ENCODE peak calls at places on chromosomes 1 and 21, in five cellular contexts. One of them, this sample, is unnamed.

GRCh38 chr1:182752077-182752826 is 37.3 kb upstream of the NPL start:
- DNase-seq in body of pancreas: no peak
- DNase-seq in cardiac muscle cell: no peak
- DNase-seq in fibroblast of lung: peak; percentile 44
- DNase-seq in endodermal cell: peak; percentile 55
- DNase-seq in this sample: peak; percentile 0

GRCh38 chr1:181655756-181656155 is 172.4 kb downstream of the CACNA1E start:
- DNase-seq in body of pancreas: no peak
- DNase-seq in cardiac muscle cell: no peak
- DNase-seq in fibroblast of lung: peak; percentile 58
- DNase-seq in endodermal cell: no peak
- DNase-seq in this sample: no peak

GRCh38 chr21:24823247-24823646 is 784.0 kb downstream of the MRPL39 start:
- DNase-seq in body of pancreas: no peak
- DNase-seq in cardiac muscle cell: no peak
- DNase-seq in fibroblast of lung: no peak
- DNase-seq in endodermal cell: no peak
- DNase-seq in this sample: no peak

GRCh38 chr1:156581661-156582387 is 2.3 kb downstream of the TTC24 start:
- DNase-seq in body of pancreas: no peak
- DNase-seq in cardiac muscle cell: no peak
- DNase-seq in fibroblast of lung: no peak
- DNase-seq in endodermal cell: no peak
- DNase-seq in this sample: no peak

GRCh38 chr1:47515390-47515789 is 77.5 kb downstream of the FOXD2 start:
- DNase-seq in body of pancreas: no peak
- DNase-seq in cardiac muscle cell: peak; percentile 42
- DNase-seq in fibroblast of lung: no peak
- DNase-seq in endodermal cell: peak; percentile 52
- DNase-seq in this sample: no peak

GRCh38 chr1:2396059-2396458 is 4.4 kb downstream of the RER1 start:
- DNase-seq in body of pancreas: no peak
- DNase-seq in cardiac muscle cell: no peak
- DNase-seq in fibroblast of lung: no peak
- DNase-seq in endodermal cell: no peak
- DNase-seq in this sample: no peak

GRCh38 chr21:21262048-21262447 is 263.8 kb downstream of the NCAM2 start:
- DNase-seq in body of pancreas: no peak
- DNase-seq in cardiac muscle cell: no peak
- DNase-seq in fibroblast of lung: no peak
- DNase-seq in endodermal cell: no peak
- DNase-seq in this sample: no peak

GRCh38 chr1:243719476-243719875 is 130.6 kb downstream of the AKT3 start:
- DNase-seq in body of pancreas: no peak
- DNase-seq in cardiac muscle cell: no peak
- DNase-seq in fibroblast of lung: no peak
- DNase-seq in endodermal cell: no peak
- DNase-seq in this sample: no peak

GRCh38 chr1:19582318-19582717 is 61.8 kb upstream of the NBL1 start:
- DNase-seq in body of pancreas: peak; percentile 72
- DNase-seq in cardiac muscle cell: peak; percentile 62
- DNase-seq in fibroblast of lung: no peak
- DNase-seq in endodermal cell: peak; percentile 97
- DNase-seq in this sample: no peak

GRCh38 chr1:222798111-222798510 is 16.7 kb upstream of the DISP1 start:
- DNase-seq in body of pancreas: peak; percentile 43
- DNase-seq in cardiac muscle cell: no peak
- DNase-seq in fibroblast of lung: peak; percentile 66
- DNase-seq in endodermal cell: no peak
- DNase-seq in this sample: no peak

GRCh38 chr21:38439957-38440356 is 58.3 kb downstream of the ERG start:
- DNase-seq in body of pancreas: no peak
- DNase-seq in cardiac muscle cell: no peak
- DNase-seq in fibroblast of lung: no peak
- DNase-seq in endodermal cell: no peak
- DNase-seq in this sample: no peak

GRCh38 chr1:223628233-223628632 is 37.3 kb downstream of the CAPN8 start:
- DNase-seq in body of pancreas: peak; percentile 58
- DNase-seq in cardiac muscle cell: peak; percentile 74
- DNase-seq in fibroblast of lung: peak; percentile 7
- DNase-seq in endodermal cell: peak; percentile 87
- DNase-seq in this sample: no peak

GRCh38 chr1:47725000-47725731 is 272.0 kb downstream of the TRABD2B start:
- DNase-seq in body of pancreas: peak; percentile 31
- DNase-seq in cardiac muscle cell: peak; percentile 71
- DNase-seq in fibroblast of lung: no peak
- DNase-seq in endodermal cell: peak; percentile 91
- DNase-seq in this sample: no peak

GRCh38 chr1:153478047-153478691 is 17.7 kb upstream of the S100A7 start:
- DNase-seq in body of pancreas: no peak
- DNase-seq in cardiac muscle cell: peak; percentile 57
- DNase-seq in fibroblast of lung: no peak
- DNase-seq in endodermal cell: no peak
- DNase-seq in this sample: no peak

GRCh38 chr1:153476491-153477093 is 16.1 kb upstream of the S100A7 start:
- DNase-seq in body of pancreas: no peak
- DNase-seq in cardiac muscle cell: no peak
- DNase-seq in fibroblast of lung: no peak
- DNase-seq in endodermal cell: no peak
- DNase-seq in this sample: no peak

GRCh38 chr1:153474349-153474748 is 13.9 kb upstream of the S100A7 start:
- DNase-seq in body of pancreas: no peak
- DNase-seq in cardiac muscle cell: no peak
- DNase-seq in fibroblast of lung: no peak
- DNase-seq in endodermal cell: no peak
- DNase-seq in this sample: no peak

GRCh38 chr1:153475282-153475681 is 14.8 kb upstream of the S100A7 start:
- DNase-seq in body of pancreas: no peak
- DNase-seq in cardiac muscle cell: no peak
- DNase-seq in fibroblast of lung: no peak
- DNase-seq in endodermal cell: no peak
- DNase-seq in this sample: no peak

DNA sequence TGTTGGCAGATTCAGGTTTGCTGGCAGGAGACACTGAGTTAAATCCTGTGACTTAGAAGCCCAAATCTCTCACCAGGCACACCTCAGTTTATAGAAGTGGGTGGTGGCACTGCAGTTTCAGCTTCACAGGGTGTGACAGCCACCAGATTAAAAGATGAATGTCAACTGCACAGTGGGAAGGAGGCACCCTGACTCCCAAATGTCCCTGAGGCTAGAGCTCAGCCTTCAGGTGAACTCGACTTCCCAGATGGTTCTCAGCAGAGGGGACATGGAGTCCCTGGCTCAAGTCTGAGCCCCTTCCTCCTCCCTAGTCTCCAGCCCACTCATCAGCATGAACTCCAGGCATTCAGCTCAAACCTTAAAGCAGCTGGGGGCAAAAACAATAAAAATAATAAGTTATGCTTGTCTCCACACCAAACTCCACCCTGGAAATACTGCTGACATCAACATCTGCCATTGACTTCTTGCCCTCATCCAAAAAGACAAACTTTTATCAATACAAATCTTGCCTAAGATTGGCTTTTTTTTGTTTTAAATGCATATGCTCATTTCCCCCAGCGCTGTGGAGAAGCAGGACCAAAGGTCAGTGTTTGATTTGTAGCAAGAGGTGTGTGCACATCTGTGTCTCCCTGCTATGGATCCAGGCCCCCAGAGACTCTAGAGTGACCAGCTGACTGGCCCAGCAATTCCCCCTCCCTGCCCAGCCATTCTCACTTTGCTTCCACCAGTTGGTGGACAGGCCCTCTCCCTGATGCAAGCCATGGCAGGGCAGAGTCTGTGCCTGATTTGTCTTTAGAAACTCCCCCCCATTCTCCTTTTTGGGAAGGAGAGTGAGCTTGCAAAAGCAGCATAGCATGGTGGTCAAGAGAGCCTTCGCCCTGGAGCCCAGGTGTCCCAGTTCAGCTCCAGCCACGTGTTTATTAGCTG is 18.5 kb upstream of the S100A7 start:
- DNase-seq in body of pancreas: no peak
- DNase-seq in cardiac muscle cell: no peak
- DNase-seq in fibroblast of lung: no peak
- DNase-seq in endodermal cell: no peak
- DNase-seq in this sample: no peak
- H3K27me3 ChIP-seq in body of pancreas: no peaks in the 10 kb centered on the region
- H3K27me3 ChIP-seq in cardiac muscle cell: no peaks in the 10 kb centered on the region
- H3K27me3 ChIP-seq in fibroblast of lung: no peaks in the 10 kb centered on the region
- H3K27me3 ChIP-seq in endodermal cell: peaks cover 14% of the 10 kb centered on the region
- H3K27me3 ChIP-seq in this sample: peaks cover 11% of the 10 kb centered on the region

GRCh38 chr1:36239941-36240637 is 15.8 kb downstream of the THRAP3 start:
- DNase-seq in body of pancreas: no peak
- DNase-seq in cardiac muscle cell: peak; percentile 91
- DNase-seq in fibroblast of lung: peak; percentile 86
- DNase-seq in endodermal cell: no peak
- DNase-seq in this sample: no peak
- H3K36me3 ChIP-seq in body of pancreas: no peaks in the 10 kb centered on the region
- H3K36me3 ChIP-seq in cardiac muscle cell: peaks cover 3% of the 10 kb centered on the region
- H3K36me3 ChIP-seq in fibroblast of lung: peaks cover 4% of the 10 kb centered on the region
- H3K36me3 ChIP-seq in endodermal cell: peaks cover 75% of the 10 kb centered on the region
- H3K36me3 ChIP-seq in this sample: peaks cover 7% of the 10 kb centered on the region

GRCh38 chr1:230958370-230958769 is 20.3 kb downstream of the TTC13 start:
- DNase-seq in body of pancreas: no peak
- DNase-seq in cardiac muscle cell: no peak
- DNase-seq in fibroblast of lung: no peak
- DNase-seq in endodermal cell: no peak
- DNase-seq in this sample: no peak

DNA sequence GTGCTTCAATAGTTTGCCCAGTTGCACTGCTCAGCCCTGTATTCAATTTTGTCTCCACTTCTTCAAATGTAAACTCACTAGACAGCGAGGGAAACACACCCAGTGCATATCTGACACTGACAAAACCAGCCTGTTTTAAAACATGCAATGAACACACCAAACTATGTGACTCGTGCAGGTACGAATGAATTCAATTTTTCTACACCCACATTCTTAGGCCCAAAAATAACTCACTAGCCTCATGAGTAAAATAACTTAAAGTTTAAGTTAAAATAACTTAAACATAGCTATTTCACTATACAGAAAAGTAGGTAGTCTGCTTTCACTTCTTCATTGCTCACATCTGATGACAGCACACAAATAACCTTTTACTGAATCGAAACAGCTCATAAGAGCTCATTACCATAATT is 21.1 kb downstream of the TTC13 start:
- DNase-seq in body of pancreas: no peak
- DNase-seq in cardiac muscle cell: no peak
- DNase-seq in fibroblast of lung: no peak
- DNase-seq in endodermal cell: no peak
- DNase-seq in this sample: no peak
- H3K4me3 ChIP-seq in body of pancreas: no peak overlapping the region
- H3K4me3 ChIP-seq in cardiac muscle cell: no peak overlapping the region
- H3K4me3 ChIP-seq in fibroblast of lung: no peak overlapping the region
- H3K4me3 ChIP-seq in endodermal cell: no peak overlapping the region
- H3K4me3 ChIP-seq in this sample: no peak overlapping the region

GRCh38 chr1:231418101-231418740 is 3.9 kb downstream of the EGLN1 start:
- DNase-seq in body of pancreas: no peak
- DNase-seq in cardiac muscle cell: no peak
- DNase-seq in fibroblast of lung: no peak
- DNase-seq in endodermal cell: no peak
- DNase-seq in this sample: no peak

GRCh38 chr1:231417503-231417902 is 4.6 kb downstream of the EGLN1 start:
- DNase-seq in body of pancreas: no peak
- DNase-seq in cardiac muscle cell: no peak
- DNase-seq in fibroblast of lung: no peak
- DNase-seq in endodermal cell: no peak
- DNase-seq in this sample: no peak

GRCh38 chr1:231419738-231420298 is 2.3 kb downstream of the EGLN1 start:
- DNase-seq in body of pancreas: no peak
- DNase-seq in cardiac muscle cell: no peak
- DNase-seq in fibroblast of lung: peak; percentile 14
- DNase-seq in endodermal cell: no peak
- DNase-seq in this sample: no peak

GRCh38 chr1:231419147-231419546 is 2.9 kb downstream of the EGLN1 start:
- DNase-seq in body of pancreas: no peak
- DNase-seq in cardiac muscle cell: no peak
- DNase-seq in fibroblast of lung: no peak
- DNase-seq in endodermal cell: no peak
- DNase-seq in this sample: no peak

DNA sequence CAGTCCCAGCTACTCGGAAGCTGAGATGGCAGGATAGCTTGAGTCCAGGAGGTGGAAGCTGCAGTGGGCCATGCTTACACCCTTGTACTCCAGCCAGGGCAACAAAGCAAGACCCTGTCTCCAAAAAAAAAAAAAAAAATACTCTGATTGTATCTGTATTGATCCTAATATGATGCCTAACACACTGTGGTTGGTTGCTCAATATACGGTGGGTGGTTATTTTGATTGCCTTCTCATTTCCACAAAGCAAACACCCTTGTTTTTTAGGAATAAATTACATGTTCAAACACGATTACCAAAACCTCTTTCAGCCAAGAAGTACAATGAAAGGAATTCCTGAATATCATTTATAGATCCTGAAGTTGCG is 3.4 kb downstream of the EGLN1 start:
- DNase-seq in body of pancreas: no peak
- DNase-seq in cardiac muscle cell: no peak
- DNase-seq in fibroblast of lung: no peak
- DNase-seq in endodermal cell: no peak
- DNase-seq in this sample: no peak
- H3K27me3 ChIP-seq in body of pancreas: no peaks in the 10 kb centered on the region
- H3K27me3 ChIP-seq in cardiac muscle cell: no peaks in the 10 kb centered on the region
- H3K27me3 ChIP-seq in fibroblast of lung: no peaks in the 10 kb centered on the region
- H3K27me3 ChIP-seq in endodermal cell: peaks cover 15% of the 10 kb centered on the region
- H3K27me3 ChIP-seq in this sample: no peaks in the 10 kb centered on the region

DNA sequence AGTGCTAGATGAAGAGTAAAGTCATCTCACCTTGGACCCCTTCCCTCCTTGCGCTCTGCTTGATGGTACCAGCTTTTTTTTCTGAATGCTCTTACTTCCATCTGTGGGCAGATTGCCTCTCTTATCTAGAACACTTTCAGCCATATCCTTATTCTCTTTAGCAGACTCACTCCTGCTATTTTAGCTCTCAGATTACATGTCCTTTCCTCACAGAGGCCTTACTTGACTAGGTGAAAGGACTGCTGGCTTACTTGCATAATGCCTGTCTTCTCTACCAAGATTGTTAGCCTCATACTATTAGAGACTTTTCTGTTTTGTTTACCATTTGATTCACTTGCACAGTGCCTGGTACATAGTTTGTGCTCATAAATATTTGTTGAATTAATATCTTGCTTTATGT is 9.3 kb downstream of the IFI44 start:
- DNase-seq in body of pancreas: no peak
- DNase-seq in cardiac muscle cell: peak; percentile 53
- DNase-seq in fibroblast of lung: peak; percentile 44
- DNase-seq in endodermal cell: no peak
- DNase-seq in this sample: no peak
- H3K36me3 ChIP-seq in body of pancreas: no peaks in the 10 kb centered on the region
- H3K36me3 ChIP-seq in cardiac muscle cell: no peaks in the 10 kb centered on the region
- H3K36me3 ChIP-seq in fibroblast of lung: no peaks in the 10 kb centered on the region
- H3K36me3 ChIP-seq in endodermal cell: no peaks in the 10 kb centered on the region
- H3K36me3 ChIP-seq in this sample: no peaks in the 10 kb centered on the region